ENCODE peak calls at places on chromosomes 5 and 9, in seven cellular contexts. M is activated naive CD4-positive, alpha-beta T cell treated with anti-CD3 and anti-CD28 coated beads for 36 hours; F is kidney; I is EL; E is stimulated activated CD8-positive, alpha-beta memory T cell treated with anti-CD3 and anti-CD28 coated beads, Interleukin-2, amount 100 ng/mL, for 48 hours; A is memory B cell; N is posterior vena cava. B is an unnamed sample.

GRCh38 chr5:178120661-178121357 is 7.5 kb downstream of the N4BP3 start:
- DNase-seq in M (peak), A (peak), E (peak), I (peak), F (peak), N (no peak), B (peak)

GRCh38 chr5:68991279-68991678 is 102.5 kb upstream of the SLC30A5 start:
- DNase-seq in A (no peak), N (no peak), E (no peak), I (no peak), M (no peak), F (no peak), B (no peak)

GRCh38 chr9:77237896-77238295 is 60.6 kb downstream of the VPS13A start:
- DNase-seq in M (no peak), F (no peak), A (no peak), E (no peak), I (no peak), N (no peak), B (no peak)

GRCh38 chr5:171857537-171857936 is 71.9 kb downstream of the SMIM23 start:
- DNase-seq in E (no peak), M (no peak), I (no peak), F (no peak), A (no peak), N (no peak), B (no peak)

GRCh38 chr9:121783523-121784507 is 132.4 kb downstream of the DAB2IP start:
- DNase-seq in N (peak), A (no peak), I (no peak), F (peak), M (peak), E (no peak), B (peak)

GRCh38 chr9:81685763-81686613 is 3.4 kb downstream of the TLE1 start:
- DNase-seq in I (peak), N (no peak), E (no peak), M (no peak), A (no peak), F (no peak), B (peak)

GRCh38 chr5:90410178-90410762 is 714 bp upstream of the CETN3 start:
- DNase-seq in F (no peak), A (no peak), I (no peak), E (no peak), N (no peak), M (no peak), B (no peak)

GRCh38 chr5:102771435-102771834 is 16.3 kb downstream of the PAM start:
- DNase-seq in N (no peak), F (no peak), M (no peak), I (no peak), E (no peak), A (no peak), B (no peak)

GRCh38 chr5:383621-384020 is 59.4 kb upstream of the EXOC3 start:
- DNase-seq in A (no peak), M (no peak), N (no peak), E (no peak), I (no peak), F (peak), B (no peak)

GRCh38 chr9:89791754-89792153 is 186.9 kb downstream of the GADD45G start:
- DNase-seq in N (no peak), E (no peak), F (no peak), M (no peak), I (no peak), A (no peak), B (no peak)

B was measured in Jurkat, Clone E6-1.